ENCODE peak calls at places on chromosomes 16 and 17, in five cellular contexts. Z, G, H, Y and E are unnamed samples.

GRCh38 chr16:2042171-2042570 is 5.5 kb downstream of the NTHL1 start:
- DNase-seq in H (no peak), Y (no peak), G (no peak), Z (no peak), E (no peak)

GRCh38 chr17:54111576-54111975 is 288.8 kb downstream of the KIF2B start:
- DNase-seq in Z (no peak), Y (no peak), H (no peak), G (no peak), E (no peak)

GRCh38 chr16:29894352-29894751 is 5.0 kb downstream of the SEZ6L2 start:
- DNase-seq in Z (no peak), H (no peak), G (no peak), Y (no peak), E (no peak)

GRCh38 chr16:79437764-79438728 is 162.5 kb downstream of the MAF start:
- DNase-seq in H (peak), Y (no peak), G (peak), Z (no peak), E (peak)

GRCh38 chr17:11986939-11987329 is 10.3 kb downstream of the ZNF18 start:
- DNase-seq in Z (no peak), G (no peak), Y (no peak), H (peak), E (peak)

GRCh38 chr17:69575346-69575761 is 160.9 kb downstream of the MAP2K6 start:
- DNase-seq in G (peak), Z (no peak), H (peak), Y (no peak), E (peak)

GRCh38 chr17:8994319-8994718 is 27.0 kb upstream of the NTN1 start:
- DNase-seq in H (peak), G (peak), Z (peak), Y (no peak), E (peak)

GRCh38 chr16:90022209-90023077 is 3.2 kb upstream of the DBNDD1 start:
- DNase-seq in G (peak), Y (peak), Z (peak), H (peak), E (peak)

GRCh38 chr16:14249291-14250032 is 178.3 kb downstream of the MRTFB start:
- DNase-seq in Z (peak), H (peak), Y (no peak), G (no peak), E (peak)

GRCh38 chr17:58755577-58756245 is at the start of gene PPM1E:
- DNase-seq in G (no peak), Y (peak), Z (peak), H (peak), E (peak)

GRCh38 chr17:46089389-46089965 is 90.4 kb downstream of the STH start:
- DNase-seq in Y (no peak), G (no peak), H (no peak), Z (no peak), E (no peak)

GRCh38 chr17:52384695-52385094 is 226.2 kb upstream of the CA10 start:
- DNase-seq in G (no peak), Z (no peak), Y (no peak), H (no peak), E (no peak)

GRCh38 chr16:17331991-17332390 is 138.8 kb downstream of the XYLT1 start:
- DNase-seq in Y (no peak), G (no peak), H (no peak), Z (no peak), E (no peak)
- TF ChIP-seq CTCF in Y (no peak), G (no peak), H (no peak), Z (peak), E (no peak)

DNA sequence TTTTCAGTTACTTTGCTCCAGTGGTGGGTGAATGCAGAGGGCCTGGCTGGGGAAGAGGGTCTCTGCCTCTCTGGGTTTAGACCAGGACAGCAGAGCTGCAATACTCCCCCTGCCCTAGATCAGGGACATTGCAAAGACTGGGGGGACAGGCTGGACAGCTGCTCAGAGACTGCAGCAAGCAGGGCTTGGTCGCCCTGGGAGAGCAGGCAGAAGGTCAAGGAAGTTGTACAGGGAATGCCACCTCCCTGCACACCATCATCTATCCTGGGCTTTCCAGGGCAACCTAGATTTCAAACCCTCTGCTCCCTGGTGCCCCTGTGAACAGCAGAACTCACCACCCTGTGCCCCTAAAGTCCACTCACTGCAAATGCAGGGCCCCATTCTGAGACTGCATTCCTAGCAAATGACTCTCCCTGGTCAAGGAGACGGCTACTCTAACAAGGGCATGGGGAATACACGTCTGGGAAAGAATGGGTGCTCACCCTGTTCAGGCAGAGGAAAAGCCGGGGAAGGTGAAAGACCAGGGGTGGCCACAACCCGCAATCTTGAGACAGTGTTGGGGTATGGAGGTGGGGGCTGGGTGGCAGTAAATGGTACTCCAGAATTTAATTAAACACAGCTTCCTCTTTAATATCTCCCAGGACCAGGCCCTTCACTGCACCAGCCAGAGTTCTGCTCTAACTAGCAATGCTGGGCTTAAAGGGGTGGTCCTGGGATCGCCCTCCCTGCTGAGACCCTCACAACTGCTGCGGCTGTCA is 1.0 kb downstream of the KIFC3 start:
- DNase-seq in G (no peak), H (peak), Y (no peak), Z (no peak), E (peak)
- H3K4me3 ChIP-seq in G (peak), H (peak), Y (peak), Z (peak), E (peak)

DNA sequence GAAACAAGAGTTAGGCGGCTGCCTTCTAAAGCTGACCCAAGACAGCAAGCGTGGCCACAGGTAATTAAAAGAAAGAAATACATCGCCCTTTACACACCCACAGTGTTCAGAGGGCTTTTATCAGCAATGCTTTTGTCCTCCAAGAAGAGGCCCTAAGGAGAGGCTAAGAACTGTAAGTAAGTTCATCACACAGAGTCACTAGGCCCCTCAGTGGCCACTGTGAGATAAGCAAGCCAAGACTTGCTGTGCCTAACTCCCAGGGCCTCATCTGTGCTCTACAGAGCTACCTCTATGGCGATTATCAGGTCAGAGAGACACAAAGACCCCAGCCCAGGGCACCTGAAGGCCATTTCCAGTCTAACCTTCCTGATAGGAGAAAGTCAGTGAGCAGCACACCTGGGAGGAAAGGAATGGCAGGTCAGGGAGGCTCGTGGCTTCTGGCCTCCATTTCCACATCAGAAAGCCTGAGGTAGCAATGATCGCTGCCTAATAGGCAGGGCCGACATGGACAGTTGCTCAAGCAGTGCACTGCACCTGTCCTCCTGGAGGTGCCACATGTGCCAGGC is 545.2 kb upstream of the CDH11 start:
- DNase-seq in H (peak), Z (no peak), Y (no peak), G (no peak), E (peak)
- TF ChIP-seq CTCF in H (no peak), Z (peak), Y (no peak), G (peak), E (peak)

GRCh38 chr17:49587366-49588073 is 11.8 kb downstream of the NXPH3 start:
- DNase-seq in G (no peak), Y (no peak), Z (no peak), H (no peak), E (no peak)

GRCh38 chr17:49590874-49591273 is 15.2 kb downstream of the NXPH3 start:
- DNase-seq in Y (no peak), G (no peak), Z (no peak), H (no peak), E (no peak)

GRCh38 chr17:49588312-49588711 is 12.6 kb downstream of the NXPH3 start:
- DNase-seq in Y (no peak), Z (no peak), H (no peak), G (no peak), E (no peak)

GRCh38 chr17:49589556-49589885 is 13.8 kb downstream of the NXPH3 start:
- DNase-seq in Z (no peak), Y (no peak), H (no peak), G (no peak), E (no peak)

DNA sequence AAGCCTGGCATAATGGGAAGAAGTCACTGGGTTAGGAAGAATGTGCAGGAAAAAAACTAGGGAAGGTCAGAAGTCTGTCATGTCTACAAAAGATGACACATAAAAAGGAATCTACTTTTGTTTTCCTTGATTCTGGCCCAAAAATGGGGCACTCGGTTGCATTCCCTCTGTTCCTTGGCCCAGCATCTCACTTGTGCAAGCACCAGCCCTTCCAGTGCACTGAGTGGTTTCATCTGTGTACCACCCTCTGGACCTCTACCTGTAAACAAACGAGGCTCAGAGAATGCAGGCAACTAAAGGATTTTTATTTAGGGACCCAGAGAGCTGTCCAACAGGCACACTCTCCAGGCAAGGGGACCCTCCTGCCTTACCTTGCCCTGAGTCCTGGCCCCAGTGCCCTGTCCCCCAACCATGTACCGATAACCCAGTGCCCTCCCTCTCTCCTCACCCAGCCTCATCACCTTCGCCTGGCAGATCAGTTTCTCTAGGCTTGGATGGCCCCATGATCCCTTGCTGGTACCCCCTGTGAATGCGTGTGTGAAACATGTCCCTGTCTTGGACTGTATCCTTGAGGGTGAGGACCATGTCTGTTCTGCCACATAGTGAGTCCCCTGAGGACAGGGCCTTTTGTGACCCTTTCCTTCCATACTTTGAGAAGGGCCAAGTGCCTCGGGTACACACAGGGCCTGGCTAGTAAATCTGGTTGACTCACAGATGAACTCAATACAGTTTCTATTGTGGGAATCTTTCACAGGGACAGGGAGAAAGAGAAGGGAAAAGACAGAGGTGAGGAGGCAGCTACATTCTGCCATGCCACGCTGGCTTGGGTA is 13.3 kb downstream of the NXPH3 start:
- DNase-seq in H (peak), G (no peak), Y (no peak), Z (no peak), E (no peak)
- H3K4me3 ChIP-seq in H (no peak), G (no peak), Y (no peak), Z (no peak), E (no peak)

GRCh38 chr16:76157629-76158028 is 119.6 kb upstream of the CNTNAP4 start:
- DNase-seq in Z (no peak), G (no peak), Y (no peak), H (no peak), E (no peak)
- TF ChIP-seq CTCF in Z (no peak), G (no peak), Y (no peak), H (no peak), E (no peak)

DNA sequence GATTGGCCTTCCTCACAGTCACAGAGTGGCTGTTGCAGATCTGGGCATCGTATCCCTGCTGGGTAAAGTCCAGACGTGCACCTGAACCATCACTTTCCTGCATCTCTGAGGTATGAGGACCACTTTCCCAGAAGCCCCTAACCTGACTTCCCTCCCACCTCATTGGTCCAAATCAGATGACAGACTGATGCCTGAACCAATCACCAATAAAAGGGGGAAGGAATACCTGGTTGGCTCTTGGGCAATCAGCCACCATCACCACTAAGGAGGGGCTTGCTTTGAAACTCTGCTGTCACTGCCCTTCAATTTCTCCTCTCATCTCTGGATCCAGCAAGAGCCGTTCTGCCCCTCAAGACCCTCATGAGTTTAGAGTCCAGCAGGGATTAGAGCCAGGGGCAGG is 13.6 kb upstream of the WFDC1 start:
- DNase-seq in H (peak), G (no peak), Y (no peak), Z (no peak), E (no peak)
- H3K4me3 ChIP-seq in H (no peak), G (no peak), Y (no peak), Z (no peak), E (no peak)

DNA sequence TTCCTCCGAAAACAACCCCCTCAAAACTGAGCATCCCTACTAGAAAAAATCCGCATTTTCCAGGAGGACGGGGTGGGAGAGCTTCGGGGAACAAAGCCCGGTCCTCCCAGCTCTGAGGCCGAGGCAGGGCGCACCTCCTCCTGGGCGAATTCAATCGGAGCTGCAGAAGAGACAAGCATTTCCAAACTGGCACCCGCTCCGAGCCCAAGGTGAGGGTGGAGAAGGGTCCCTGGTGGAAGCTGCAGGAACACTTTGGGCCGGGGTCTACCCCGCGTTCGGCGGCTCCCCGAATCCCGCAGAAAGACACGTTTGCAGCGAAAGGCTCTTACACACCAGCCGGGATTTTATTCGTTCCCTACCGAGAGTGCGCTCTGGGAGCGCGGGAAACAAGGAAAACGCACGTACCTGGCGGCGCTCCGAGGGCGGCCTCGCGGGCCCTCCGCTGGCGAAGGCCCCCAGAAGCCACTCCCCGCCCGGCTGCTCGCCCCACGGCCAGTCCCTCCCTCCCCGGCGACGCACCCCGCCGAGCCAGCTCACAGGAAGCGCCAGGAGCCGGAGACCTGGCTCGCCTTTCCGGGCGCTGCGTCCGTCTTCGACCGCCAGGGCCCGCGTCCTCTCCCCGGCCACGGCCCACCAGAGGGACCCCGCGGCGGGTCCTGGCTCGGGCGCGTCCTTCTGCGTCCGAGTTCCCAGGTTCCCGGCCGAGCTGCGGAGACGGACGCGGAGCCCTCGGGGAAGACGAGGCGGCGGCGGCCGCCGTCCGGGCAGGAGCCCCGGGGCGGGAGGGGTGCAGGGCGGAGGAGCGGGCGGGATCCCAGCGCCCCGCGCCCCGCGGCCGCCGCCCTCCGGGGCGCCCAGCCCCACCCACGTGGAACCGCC is 49.8 kb upstream of the BAHCC1 start:
- DNase-seq in Z (peak), H (peak), Y (peak), G (no peak), E (peak)
- TF ChIP-seq CTCF in Z (no peak), H (no peak), Y (no peak), G (peak), E (peak)